ENCODE peak calls at places on chromosomes 1 and 21, in eight cellular contexts. One of them, this sample, is unnamed.

GRCh38 chr1:109923131-109923945 is 12.7 kb downstream of the CSF1 start:
- DNase-seq in neuronal stem cell: peak
- DNase-seq in foreskin fibroblast: no peak
- DNase-seq in ovary: no peak
- DNase-seq in left ventricle myocardium inferior: no peak
- DNase-seq in AG04450: no peak
- DNase-seq in cardiac muscle cell: no peak
- DNase-seq in fibroblast of mammary gland: no peak
- DNase-seq in this sample: no peak

GRCh38 chr1:98355656-98356384 is 305.7 kb upstream of the SNX7 start:
- DNase-seq in left ventricle myocardium inferior: no peak
- DNase-seq in fibroblast of mammary gland: peak
- DNase-seq in neuronal stem cell: no peak
- DNase-seq in AG04450: no peak
- DNase-seq in cardiac muscle cell: no peak
- DNase-seq in ovary: no peak
- DNase-seq in foreskin fibroblast: peak
- DNase-seq in this sample: no peak

GRCh38 chr1:178371236-178371635 is 125.5 kb downstream of the CLEC20A start:
- DNase-seq in left ventricle myocardium inferior: no peak
- DNase-seq in foreskin fibroblast: peak
- DNase-seq in AG04450: no peak
- DNase-seq in cardiac muscle cell: peak
- DNase-seq in neuronal stem cell: peak
- DNase-seq in fibroblast of mammary gland: peak
- DNase-seq in ovary: no peak
- DNase-seq in this sample: peak

GRCh38 chr1:10693497-10694273 is 102.8 kb downstream of the CASZ1 start:
- DNase-seq in ovary: no peak
- DNase-seq in left ventricle myocardium inferior: no peak
- DNase-seq in foreskin fibroblast: peak
- DNase-seq in AG04450: no peak
- DNase-seq in fibroblast of mammary gland: no peak
- DNase-seq in neuronal stem cell: no peak
- DNase-seq in cardiac muscle cell: peak
- DNase-seq in this sample: peak

GRCh38 chr1:32247983-32248889 is 1.2 kb downstream of the FAM167B start:
- DNase-seq in ovary: peak
- DNase-seq in left ventricle myocardium inferior: peak
- DNase-seq in foreskin fibroblast: peak
- DNase-seq in AG04450: peak
- DNase-seq in cardiac muscle cell: peak
- DNase-seq in neuronal stem cell: peak
- DNase-seq in fibroblast of mammary gland: peak
- DNase-seq in this sample: peak

GRCh38 chr21:34362136-34362444 is 1.7 kb upstream of the KCNE2 start:
- DNase-seq in foreskin fibroblast: no peak
- DNase-seq in left ventricle myocardium inferior: no peak
- DNase-seq in ovary: no peak
- DNase-seq in neuronal stem cell: no peak
- DNase-seq in AG04450: no peak
- DNase-seq in fibroblast of mammary gland: no peak
- DNase-seq in cardiac muscle cell: no peak
- DNase-seq in this sample: no peak

GRCh38 chr1:107141491-107142369 is 891 bp downstream of the NTNG1 start:
- DNase-seq in AG04450: peak
- DNase-seq in cardiac muscle cell: peak
- DNase-seq in left ventricle myocardium inferior: no peak
- DNase-seq in neuronal stem cell: peak
- DNase-seq in foreskin fibroblast: peak
- DNase-seq in fibroblast of mammary gland: peak
- DNase-seq in ovary: peak
- DNase-seq in this sample: peak

GRCh38 chr1:87600848-87601247 is 272.2 kb downstream of the LMO4 start:
- DNase-seq in neuronal stem cell: no peak
- DNase-seq in foreskin fibroblast: peak
- DNase-seq in ovary: no peak
- DNase-seq in cardiac muscle cell: no peak
- DNase-seq in fibroblast of mammary gland: peak
- DNase-seq in left ventricle myocardium inferior: no peak
- DNase-seq in AG04450: no peak
- DNase-seq in this sample: no peak

DNA sequence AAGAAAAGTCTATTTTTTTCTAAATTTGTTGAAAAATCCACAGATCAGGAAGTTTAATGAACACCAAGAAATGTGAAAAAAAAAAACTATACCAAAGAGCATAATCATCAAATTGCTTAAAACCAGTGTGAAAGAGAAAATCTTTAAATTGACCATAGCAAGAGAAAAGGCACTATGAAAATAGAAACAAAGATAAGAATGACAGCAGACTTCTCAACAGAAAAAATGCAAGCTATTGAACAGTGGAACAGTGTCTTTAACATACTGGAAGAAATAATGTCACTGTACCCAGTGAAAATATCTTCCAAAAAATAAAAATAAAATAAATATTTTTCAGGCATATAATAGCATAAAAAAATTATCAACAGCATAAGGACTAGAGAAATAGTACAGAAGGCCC is 243.0 kb upstream of the GJB5 start:
- DNase-seq in fibroblast of mammary gland: no peak
- DNase-seq in AG04450: no peak
- DNase-seq in cardiac muscle cell: no peak
- DNase-seq in foreskin fibroblast: no peak
- DNase-seq in left ventricle myocardium inferior: no peak
- DNase-seq in ovary: no peak
- DNase-seq in neuronal stem cell: no peak
- DNase-seq in this sample: no peak
- H3K4me3 ChIP-seq in fibroblast of mammary gland: no peak
- H3K4me3 ChIP-seq in AG04450: no peak
- H3K4me3 ChIP-seq in cardiac muscle cell: no peak
- H3K4me3 ChIP-seq in foreskin fibroblast: no peak
- H3K4me3 ChIP-seq in left ventricle myocardium inferior: no peak
- H3K4me3 ChIP-seq in ovary: no peak
- H3K4me3 ChIP-seq in neuronal stem cell: no peak
- H3K4me3 ChIP-seq in this sample: no peak

GRCh38 chr1:160492617-160493016 is 30.4 kb downstream of the SLAMF6 start:
- DNase-seq in neuronal stem cell: no peak
- DNase-seq in foreskin fibroblast: no peak
- DNase-seq in fibroblast of mammary gland: no peak
- DNase-seq in left ventricle myocardium inferior: no peak
- DNase-seq in AG04450: no peak
- DNase-seq in ovary: no peak
- DNase-seq in cardiac muscle cell: no peak
- DNase-seq in this sample: no peak

GRCh38 chr1:160486453-160486852 is 36.6 kb downstream of the SLAMF6 start:
- DNase-seq in cardiac muscle cell: no peak
- DNase-seq in fibroblast of mammary gland: no peak
- DNase-seq in foreskin fibroblast: no peak
- DNase-seq in neuronal stem cell: no peak
- DNase-seq in AG04450: no peak
- DNase-seq in ovary: no peak
- DNase-seq in left ventricle myocardium inferior: no peak
- DNase-seq in this sample: no peak

GRCh38 chr1:160491017-160491416 is 32.0 kb downstream of the SLAMF6 start:
- DNase-seq in foreskin fibroblast: no peak
- DNase-seq in cardiac muscle cell: no peak
- DNase-seq in AG04450: no peak
- DNase-seq in neuronal stem cell: no peak
- DNase-seq in left ventricle myocardium inferior: no peak
- DNase-seq in ovary: no peak
- DNase-seq in fibroblast of mammary gland: no peak
- DNase-seq in this sample: no peak

GRCh38 chr1:160489513-160490261 is 33.4 kb downstream of the SLAMF6 start:
- DNase-seq in left ventricle myocardium inferior: no peak
- DNase-seq in cardiac muscle cell: no peak
- DNase-seq in AG04450: no peak
- DNase-seq in neuronal stem cell: no peak
- DNase-seq in foreskin fibroblast: no peak
- DNase-seq in ovary: no peak
- DNase-seq in fibroblast of mammary gland: no peak
- DNase-seq in this sample: no peak

DNA sequence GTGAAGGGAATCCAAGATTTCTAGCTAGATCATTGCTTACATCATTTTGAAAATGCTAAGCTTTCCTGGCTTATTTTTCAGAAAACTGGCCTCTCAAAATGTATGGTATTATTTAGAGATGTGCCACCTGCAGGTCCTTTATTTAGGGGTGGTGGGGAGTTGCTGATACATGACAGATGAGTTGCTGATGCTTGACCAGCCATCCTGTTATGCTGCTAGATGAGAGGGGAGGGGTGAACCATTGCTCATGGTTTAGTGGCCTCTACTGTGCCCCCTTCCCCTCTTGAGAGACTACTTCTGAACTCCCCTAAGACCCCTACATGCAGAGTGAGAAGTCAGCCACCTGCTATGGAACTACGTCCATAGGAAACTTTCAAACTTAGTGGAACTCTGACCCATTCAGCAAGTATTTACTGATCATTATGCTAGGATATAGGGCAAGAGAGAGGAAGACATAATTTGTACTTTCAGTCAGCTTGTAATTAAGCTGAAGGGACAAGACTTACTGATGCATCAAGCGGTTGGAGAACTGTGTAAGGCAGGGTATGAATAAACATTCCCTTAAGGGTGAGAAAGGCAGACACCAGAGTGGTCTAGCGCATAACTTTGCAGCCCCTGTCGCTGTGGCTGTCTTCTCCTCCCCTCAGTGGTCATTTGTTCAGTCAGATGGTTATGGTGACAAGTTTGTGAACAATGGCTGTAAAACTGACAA is 34.6 kb downstream of the SLAMF6 start:
- DNase-seq in foreskin fibroblast: no peak
- DNase-seq in AG04450: no peak
- DNase-seq in left ventricle myocardium inferior: no peak
- DNase-seq in fibroblast of mammary gland: no peak
- DNase-seq in ovary: no peak
- DNase-seq in neuronal stem cell: no peak
- DNase-seq in cardiac muscle cell: no peak
- DNase-seq in this sample: no peak
- H3K4me3 ChIP-seq in foreskin fibroblast: no peak
- H3K4me3 ChIP-seq in AG04450: no peak
- H3K4me3 ChIP-seq in left ventricle myocardium inferior: no peak
- H3K4me3 ChIP-seq in fibroblast of mammary gland: no peak
- H3K4me3 ChIP-seq in ovary: no peak
- H3K4me3 ChIP-seq in neuronal stem cell: no peak
- H3K4me3 ChIP-seq in cardiac muscle cell: no peak
- H3K4me3 ChIP-seq in this sample: no peak

GRCh38 chr1:1302951-1303509 is 4.7 kb downstream of the ACAP3 start:
- DNase-seq in left ventricle myocardium inferior: no peak
- DNase-seq in ovary: peak
- DNase-seq in AG04450: no peak
- DNase-seq in cardiac muscle cell: no peak
- DNase-seq in neuronal stem cell: no peak
- DNase-seq in foreskin fibroblast: peak
- DNase-seq in fibroblast of mammary gland: no peak
- DNase-seq in this sample: no peak

GRCh38 chr1:1305300-1306069 is 2.2 kb downstream of the ACAP3 start:
- DNase-seq in AG04450: peak
- DNase-seq in foreskin fibroblast: peak
- DNase-seq in fibroblast of mammary gland: peak
- DNase-seq in cardiac muscle cell: no peak
- DNase-seq in left ventricle myocardium inferior: peak
- DNase-seq in ovary: peak
- DNase-seq in neuronal stem cell: no peak
- DNase-seq in this sample: peak

GRCh38 chr1:1303736-1304135 is 4.0 kb downstream of the ACAP3 start:
- DNase-seq in neuronal stem cell: no peak
- DNase-seq in ovary: peak
- DNase-seq in AG04450: no peak
- DNase-seq in foreskin fibroblast: peak
- DNase-seq in cardiac muscle cell: no peak
- DNase-seq in fibroblast of mammary gland: no peak
- DNase-seq in left ventricle myocardium inferior: no peak
- DNase-seq in this sample: no peak

GRCh38 chr1:1306070-1306660 is 1.6 kb downstream of the ACAP3 start:
- DNase-seq in left ventricle myocardium inferior: no peak
- DNase-seq in ovary: no peak
- DNase-seq in AG04450: no peak
- DNase-seq in cardiac muscle cell: no peak
- DNase-seq in foreskin fibroblast: peak
- DNase-seq in fibroblast of mammary gland: no peak
- DNase-seq in neuronal stem cell: no peak
- DNase-seq in this sample: peak

DNA sequence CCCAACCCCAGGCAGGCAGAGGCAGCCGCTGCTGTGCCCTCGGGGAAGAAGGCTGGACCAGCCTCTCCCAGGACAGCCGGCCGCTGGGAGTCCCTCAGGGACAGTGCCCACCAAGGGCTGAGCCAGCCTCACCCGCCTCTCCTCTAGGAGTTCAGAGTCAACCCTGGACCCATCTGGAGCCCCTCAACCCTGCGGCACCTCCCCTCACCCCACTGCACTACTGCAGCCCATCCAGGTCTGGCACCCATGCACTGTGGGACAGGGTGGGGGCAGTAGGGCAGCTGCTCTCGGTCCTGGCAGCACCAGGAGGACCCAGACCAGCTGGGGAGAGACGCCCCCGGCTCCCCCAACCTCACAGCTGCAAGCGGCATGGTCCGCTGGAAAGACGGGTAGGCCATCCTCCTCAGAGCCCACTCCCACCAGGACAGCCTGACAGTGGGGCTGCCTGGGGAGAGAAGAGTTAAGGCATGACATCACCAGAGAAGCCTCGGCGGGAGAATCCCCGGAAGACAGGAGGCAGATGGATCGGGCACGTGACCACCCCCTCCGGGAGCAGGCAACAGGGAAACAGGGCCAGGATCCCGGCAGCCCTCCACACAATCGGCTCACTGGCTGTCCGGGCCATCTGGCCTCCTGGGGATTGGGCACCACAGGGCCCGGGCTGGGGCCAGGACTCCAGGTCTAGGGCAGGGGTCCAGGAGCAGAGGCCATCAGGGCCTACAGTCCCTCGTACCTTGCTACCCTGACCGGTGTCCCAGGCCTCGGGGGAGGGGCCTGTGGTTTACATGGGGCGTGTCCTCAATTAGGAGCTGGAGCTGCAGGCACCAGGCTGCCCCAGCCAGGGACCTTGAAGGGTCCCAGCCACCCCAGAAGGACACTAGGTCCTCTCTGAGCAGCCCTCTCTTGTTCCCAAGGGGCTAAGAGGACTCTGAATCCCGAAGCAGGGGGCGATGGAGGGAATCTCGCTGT is 3.1 kb downstream of the ACAP3 start:
- DNase-seq in ovary: peak
- DNase-seq in foreskin fibroblast: peak
- DNase-seq in fibroblast of mammary gland: peak
- DNase-seq in left ventricle myocardium inferior: peak
- DNase-seq in cardiac muscle cell: peak
- DNase-seq in AG04450: peak
- DNase-seq in neuronal stem cell: no peak
- DNase-seq in this sample: peak
- H3K4me3 ChIP-seq in ovary: peak
- H3K4me3 ChIP-seq in foreskin fibroblast: peak
- H3K4me3 ChIP-seq in fibroblast of mammary gland: peak
- H3K4me3 ChIP-seq in left ventricle myocardium inferior: peak
- H3K4me3 ChIP-seq in cardiac muscle cell: no peak
- H3K4me3 ChIP-seq in AG04450: peak
- H3K4me3 ChIP-seq in neuronal stem cell: peak
- H3K4me3 ChIP-seq in this sample: peak

DNA sequence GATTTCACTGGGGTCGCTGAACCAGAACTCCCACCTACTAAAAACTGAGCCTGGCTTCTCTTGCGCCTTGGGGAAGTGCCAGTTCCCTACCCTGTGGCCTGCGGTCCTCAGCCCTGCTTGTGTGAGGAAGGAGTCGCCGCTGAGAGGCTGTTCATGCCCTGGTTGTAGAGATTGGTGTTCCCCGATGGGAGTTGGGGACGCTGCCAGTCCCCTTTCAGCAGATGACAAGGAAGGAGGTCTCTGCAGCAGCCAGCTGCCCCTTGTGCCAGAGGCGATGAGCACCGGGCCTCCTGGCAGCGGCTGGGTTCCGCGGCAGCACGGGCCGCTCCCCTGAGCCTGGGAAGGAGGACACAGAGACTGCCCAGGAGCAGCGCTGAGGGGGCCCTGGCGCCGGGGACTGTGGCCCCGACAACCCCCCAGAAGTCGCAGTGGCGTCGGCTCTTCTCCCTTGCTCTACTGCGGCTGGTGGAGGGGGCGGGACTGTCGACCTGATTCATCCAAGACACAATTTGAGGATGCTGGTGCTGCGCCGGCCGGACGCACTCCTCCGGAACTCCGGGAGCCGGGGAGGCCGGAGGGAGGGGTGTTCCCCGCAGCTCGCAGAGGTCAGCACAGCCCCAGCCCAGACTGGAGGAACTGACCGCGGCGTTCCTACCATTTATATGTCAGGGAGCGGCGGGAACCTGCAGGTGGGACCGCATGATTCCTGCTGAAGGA is 12.0 kb upstream of the ADORA3 start:
- DNase-seq in foreskin fibroblast: peak
- DNase-seq in cardiac muscle cell: no peak
- DNase-seq in fibroblast of mammary gland: peak
- DNase-seq in ovary: peak
- DNase-seq in left ventricle myocardium inferior: peak
- DNase-seq in neuronal stem cell: no peak
- DNase-seq in AG04450: no peak
- DNase-seq in this sample: no peak
- H3K4me3 ChIP-seq in foreskin fibroblast: peak
- H3K4me3 ChIP-seq in cardiac muscle cell: no peak
- H3K4me3 ChIP-seq in fibroblast of mammary gland: peak
- H3K4me3 ChIP-seq in ovary: peak
- H3K4me3 ChIP-seq in left ventricle myocardium inferior: peak
- H3K4me3 ChIP-seq in neuronal stem cell: no peak
- H3K4me3 ChIP-seq in AG04450: peak
- H3K4me3 ChIP-seq in this sample: no peak